ENCODE peak calls at places on chromosomes 3 and 15, in ten cellular contexts. D, N, A, I, R, E, X, J, Q and S are unnamed samples.

GRCh38 chr3:161649900-161650484 is 153.4 kb downstream of the OTOL1 start:
- DNase-seq in D (peak; percentile 1), N (no peak), A (no peak), I (no peak), R (peak; percentile 12), E (no peak), X (no peak), J (no peak), Q (no peak), S (no peak)

GRCh38 chr15:92158426-92158825 is 235.3 kb upstream of the ST8SIA2 start:
- DNase-seq in D (no peak), N (no peak), A (no peak), I (no peak), R (peak; percentile 66), E (no peak), X (no peak), J (no peak), Q (no peak), S (no peak)

GRCh38 chr3:162096874-162097273 is 600.3 kb downstream of the OTOL1 start:
- DNase-seq in D (no peak), N (no peak), A (no peak), I (no peak), R (no peak), E (no peak), X (no peak), J (no peak), Q (no peak), S (no peak)

GRCh38 chr3:16794251-16794650 is 90.5 kb upstream of the PLCL2 start:
- DNase-seq in D (no peak), N (no peak), A (no peak), I (no peak), R (no peak), E (no peak), X (no peak), J (no peak), Q (no peak), S (no peak)

GRCh38 chr15:69031013-69032001 is 16.8 kb downstream of the NOX5 start:
- DNase-seq in D (peak; percentile 27), N (peak; percentile 60), A (peak; percentile 34), I (no peak), R (peak; percentile 82), E (peak; percentile 79), X (no peak), J (peak; percentile 19), Q (peak; percentile 39), S (no peak)

GRCh38 chr3:104785966-104786365 is 580.7 kb upstream of the ALCAM start:
- DNase-seq in D (peak; percentile 15), N (no peak), A (no peak), I (no peak), R (no peak), E (no peak), X (no peak), J (no peak), Q (peak; percentile 20), S (no peak)

GRCh38 chr3:90040554-90040953 is 933.1 kb downstream of the EPHA3 start:
- DNase-seq in D (no peak), N (no peak), A (no peak), I (no peak), R (no peak), E (no peak), X (no peak), J (no peak), Q (no peak), S (no peak)

GRCh38 chr15:101710806-101711205 is 13.5 kb downstream of the TARS3 start:
- DNase-seq in D (peak; percentile 40), N (no peak), A (no peak), I (no peak), R (peak; percentile 39), E (no peak), X (peak; percentile 35), J (no peak), Q (no peak), S (peak; percentile 13)

GRCh38 chr3:121834079-121834730 is 655 bp downstream of the IQCB1 start:
- DNase-seq in D (no peak), N (peak; percentile 17), A (peak; percentile 8), I (no peak), R (no peak), E (no peak), X (no peak), J (no peak), Q (no peak), S (no peak)

GRCh38 chr3:51940648-51941421 is 869 bp downstream of the RRP9 start:
- DNase-seq in D (no peak), N (no peak), A (no peak), I (peak; percentile 20), R (no peak), E (peak; percentile 5), X (no peak), J (no peak), Q (peak; percentile 30), S (no peak)

GRCh38 chr3:8627541-8627940 is 17.1 kb downstream of the SSUH2 start:
- DNase-seq in D (no peak), N (no peak), A (no peak), I (no peak), R (no peak), E (no peak), X (no peak), J (no peak), Q (no peak), S (no peak)

GRCh38 chr3:33096103-33096868 is 660 bp downstream of the GLB1 start:
- DNase-seq in D (peak; percentile 37), N (peak; percentile 29), A (peak; percentile 6), I (no peak), R (peak; percentile 45), E (peak; percentile 80), X (no peak), J (peak; percentile 35), Q (peak; percentile 48), S (no peak)

GRCh38 chr3:143040264-143040879 is 39.0 kb downstream of the U2SURP start:
- DNase-seq in D (peak; percentile 48), N (no peak), A (no peak), I (no peak), R (peak; percentile 52), E (no peak), X (no peak), J (no peak), Q (peak; percentile 63), S (peak; percentile 34)

GRCh38 chr3:31106912-31107311 is 212.5 kb upstream of the GADL1 start:
- DNase-seq in D (peak; percentile 9), N (no peak), A (no peak), I (no peak), R (no peak), E (no peak), X (no peak), J (no peak), Q (no peak), S (no peak)

GRCh38 chr3:190864002-190864401 is 1.5 kb upstream of the GMNC start:
- DNase-seq in D (no peak), N (no peak), A (no peak), I (no peak), R (no peak), E (no peak), X (no peak), J (no peak), Q (no peak), S (no peak)
- TF ChIP-seq CTCF in D (no peak), N (no peak), A (no peak), I (no peak), R (no peak), E (no peak), X (no peak), J (no peak), Q (no peak), S (no peak)

GRCh38 chr3:25094932-25095690 is 333.0 kb upstream of the RARB start:
- DNase-seq in D (no peak), N (peak; percentile 8), A (no peak), I (no peak), R (no peak), E (no peak), X (peak; percentile 8), J (no peak), Q (peak; percentile 34), S (no peak)
- TF ChIP-seq CTCF in D (no peak), N (no peak), A (no peak), I (no peak), R (no peak), E (no peak), X (peak; percentile 33), J (peak; percentile 29), Q (peak; percentile 6), S (no peak)

DNA sequence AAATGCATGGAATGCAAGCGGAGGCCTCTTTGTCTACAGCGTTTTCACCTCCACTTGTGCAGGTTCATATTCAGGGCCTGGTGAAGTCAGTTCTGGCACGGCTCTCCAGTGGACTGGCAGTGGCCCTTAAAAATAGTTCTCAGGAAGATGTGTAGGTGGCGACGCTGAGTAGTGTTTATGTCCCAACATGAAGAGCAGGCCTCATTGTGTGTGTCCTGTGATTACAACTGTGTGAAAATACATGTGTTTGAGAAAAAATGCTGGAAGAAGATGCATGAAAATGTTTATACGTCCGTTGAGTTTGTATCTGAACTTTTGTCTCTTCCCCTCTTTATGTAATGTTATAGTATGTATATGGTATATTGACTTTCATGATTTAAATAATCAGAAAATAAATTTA is 7.2 kb downstream of the LIPC start:
- DNase-seq in D (peak; percentile 31), N (peak; percentile 23), A (peak; percentile 14), I (no peak), R (peak; percentile 88), E (no peak), X (no peak), J (peak; percentile 65), Q (peak; percentile 69), S (no peak)
- TF ChIP-seq CTCF in D (no peak), N (no peak), A (peak; percentile 50), I (no peak), R (peak; percentile 46), E (peak; percentile 10), X (peak; percentile 18), J (peak; percentile 57), Q (peak; percentile 41), S (peak; percentile 34)

GRCh38 chr3:14405120-14405885 is 2.9 kb downstream of the SLC6A6 start:
- DNase-seq in D (peak; percentile 17), N (no peak), A (no peak), I (no peak), R (no peak), E (no peak), X (no peak), J (no peak), Q (no peak), S (no peak)

GRCh38 chr3:14407203-14407602 is 4.8 kb downstream of the SLC6A6 start:
- DNase-seq in D (no peak), N (no peak), A (no peak), I (no peak), R (no peak), E (no peak), X (no peak), J (no peak), Q (no peak), S (no peak)

GRCh38 chr3:14406336-14406735 is 3.9 kb downstream of the SLC6A6 start:
- DNase-seq in D (no peak), N (no peak), A (no peak), I (no peak), R (no peak), E (no peak), X (no peak), J (no peak), Q (no peak), S (no peak)

GRCh38 chr3:14405886-14406238 is 3.5 kb downstream of the SLC6A6 start:
- DNase-seq in D (no peak), N (no peak), A (no peak), I (no peak), R (peak; percentile 49), E (no peak), X (no peak), J (no peak), Q (no peak), S (no peak)

DNA sequence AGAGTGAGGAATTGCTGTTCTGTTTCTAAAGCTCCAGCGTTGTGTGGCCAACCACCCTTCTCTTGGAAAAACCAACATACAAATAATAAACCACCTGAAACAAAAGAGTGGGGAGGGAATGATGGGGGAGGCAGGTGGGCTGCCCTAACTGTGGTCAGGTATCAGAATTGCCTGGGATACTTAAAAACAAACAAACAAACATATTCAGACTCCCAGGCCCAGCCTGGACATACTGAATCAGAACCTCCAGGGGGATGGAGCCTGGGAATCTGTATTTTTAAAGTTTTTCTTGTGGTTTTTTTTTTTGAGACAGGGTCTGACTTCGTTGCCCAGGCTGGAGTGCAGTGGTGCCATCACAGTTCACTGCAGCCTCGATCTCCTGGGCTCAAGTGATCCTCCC is 4.4 kb downstream of the SLC6A6 start:
- DNase-seq in D (no peak), N (no peak), A (no peak), I (no peak), R (no peak), E (no peak), X (no peak), J (no peak), Q (no peak), S (no peak)
- TF ChIP-seq CTCF in D (no peak), N (no peak), A (no peak), I (no peak), R (no peak), E (no peak), X (no peak), J (no peak), Q (no peak), S (no peak)